ENCODE peak calls at places on chromosomes 5 and 9, in nine cellular contexts. One of them, this sample, is unnamed.

GRCh38 chr5:178246736-178247135 is 14.1 kb upstream of the PHYKPL start:
- DNase-seq in nephron progenitor cell: no peak
- DNase-seq in progenitor cell of endocrine pancreas: no peak
- DNase-seq in lower lobe of right lung: no peak
- DNase-seq in A549: no peak
- DNase-seq in stomach: no peak
- DNase-seq in brain microvascular endothelial cell: no peak
- DNase-seq in bronchial epithelial cell: no peak
- DNase-seq in ovary: no peak
- DNase-seq in this sample: no peak

GRCh38 chr5:55159763-55160492 is at the start of gene GPX8:
- DNase-seq in nephron progenitor cell: peak
- DNase-seq in progenitor cell of endocrine pancreas: no peak
- DNase-seq in lower lobe of right lung: no peak
- DNase-seq in A549: peak
- DNase-seq in stomach: no peak
- DNase-seq in brain microvascular endothelial cell: peak
- DNase-seq in bronchial epithelial cell: peak
- DNase-seq in ovary: no peak
- DNase-seq in this sample: no peak

GRCh38 chr9:36855443-36856315 is 178.4 kb downstream of the PAX5 start:
- DNase-seq in nephron progenitor cell: peak
- DNase-seq in progenitor cell of endocrine pancreas: peak
- DNase-seq in lower lobe of right lung: no peak
- DNase-seq in A549: peak
- DNase-seq in stomach: no peak
- DNase-seq in brain microvascular endothelial cell: no peak
- DNase-seq in bronchial epithelial cell: peak
- DNase-seq in ovary: no peak
- DNase-seq in this sample: peak

GRCh38 chr5:179215576-179215975 is 129.7 kb downstream of the ADAMTS2 start:
- DNase-seq in nephron progenitor cell: no peak
- DNase-seq in progenitor cell of endocrine pancreas: no peak
- DNase-seq in lower lobe of right lung: no peak
- DNase-seq in A549: no peak
- DNase-seq in stomach: no peak
- DNase-seq in brain microvascular endothelial cell: no peak
- DNase-seq in bronchial epithelial cell: no peak
- DNase-seq in ovary: no peak
- DNase-seq in this sample: no peak

GRCh38 chr5:58735637-58736036 is 152.8 kb downstream of the RAB3C start:
- DNase-seq in nephron progenitor cell: no peak
- DNase-seq in progenitor cell of endocrine pancreas: no peak
- DNase-seq in lower lobe of right lung: no peak
- DNase-seq in A549: no peak
- DNase-seq in stomach: no peak
- DNase-seq in brain microvascular endothelial cell: no peak
- DNase-seq in bronchial epithelial cell: no peak
- DNase-seq in ovary: no peak
- DNase-seq in this sample: no peak

GRCh38 chr5:131959906-131960305 is 14.4 kb upstream of the MEIKIN start:
- DNase-seq in nephron progenitor cell: no peak
- DNase-seq in progenitor cell of endocrine pancreas: no peak
- DNase-seq in lower lobe of right lung: no peak
- DNase-seq in A549: no peak
- DNase-seq in stomach: no peak
- DNase-seq in brain microvascular endothelial cell: no peak
- DNase-seq in bronchial epithelial cell: peak
- DNase-seq in ovary: no peak
- DNase-seq in this sample: no peak

GRCh38 chr5:130687085-130687733 is 477.8 kb downstream of the HINT1 start:
- DNase-seq in nephron progenitor cell: no peak
- DNase-seq in progenitor cell of endocrine pancreas: no peak
- DNase-seq in lower lobe of right lung: no peak
- DNase-seq in A549: no peak
- DNase-seq in stomach: no peak
- DNase-seq in brain microvascular endothelial cell: no peak
- DNase-seq in bronchial epithelial cell: no peak
- DNase-seq in ovary: no peak
- DNase-seq in this sample: no peak

GRCh38 chr9:99445920-99446319 is 223.8 kb downstream of the SEC61B start:
- DNase-seq in nephron progenitor cell: no peak
- DNase-seq in progenitor cell of endocrine pancreas: no peak
- DNase-seq in lower lobe of right lung: no peak
- DNase-seq in A549: no peak
- DNase-seq in stomach: no peak
- DNase-seq in brain microvascular endothelial cell: no peak
- DNase-seq in bronchial epithelial cell: peak
- DNase-seq in ovary: no peak
- DNase-seq in this sample: no peak

GRCh38 chr9:86893811-86894490 is 53.4 kb downstream of the GAS1 start:
- DNase-seq in nephron progenitor cell: no peak
- DNase-seq in progenitor cell of endocrine pancreas: no peak
- DNase-seq in lower lobe of right lung: no peak
- DNase-seq in A549: no peak
- DNase-seq in stomach: no peak
- DNase-seq in brain microvascular endothelial cell: no peak
- DNase-seq in bronchial epithelial cell: no peak
- DNase-seq in ovary: no peak
- DNase-seq in this sample: no peak

GRCh38 chr5:53253421-53253871 is 143.9 kb upstream of the MOCS2 start:
- DNase-seq in nephron progenitor cell: no peak
- DNase-seq in progenitor cell of endocrine pancreas: no peak
- DNase-seq in lower lobe of right lung: no peak
- DNase-seq in A549: no peak
- DNase-seq in stomach: no peak
- DNase-seq in brain microvascular endothelial cell: peak
- DNase-seq in bronchial epithelial cell: peak
- DNase-seq in ovary: no peak
- DNase-seq in this sample: no peak

DNA sequence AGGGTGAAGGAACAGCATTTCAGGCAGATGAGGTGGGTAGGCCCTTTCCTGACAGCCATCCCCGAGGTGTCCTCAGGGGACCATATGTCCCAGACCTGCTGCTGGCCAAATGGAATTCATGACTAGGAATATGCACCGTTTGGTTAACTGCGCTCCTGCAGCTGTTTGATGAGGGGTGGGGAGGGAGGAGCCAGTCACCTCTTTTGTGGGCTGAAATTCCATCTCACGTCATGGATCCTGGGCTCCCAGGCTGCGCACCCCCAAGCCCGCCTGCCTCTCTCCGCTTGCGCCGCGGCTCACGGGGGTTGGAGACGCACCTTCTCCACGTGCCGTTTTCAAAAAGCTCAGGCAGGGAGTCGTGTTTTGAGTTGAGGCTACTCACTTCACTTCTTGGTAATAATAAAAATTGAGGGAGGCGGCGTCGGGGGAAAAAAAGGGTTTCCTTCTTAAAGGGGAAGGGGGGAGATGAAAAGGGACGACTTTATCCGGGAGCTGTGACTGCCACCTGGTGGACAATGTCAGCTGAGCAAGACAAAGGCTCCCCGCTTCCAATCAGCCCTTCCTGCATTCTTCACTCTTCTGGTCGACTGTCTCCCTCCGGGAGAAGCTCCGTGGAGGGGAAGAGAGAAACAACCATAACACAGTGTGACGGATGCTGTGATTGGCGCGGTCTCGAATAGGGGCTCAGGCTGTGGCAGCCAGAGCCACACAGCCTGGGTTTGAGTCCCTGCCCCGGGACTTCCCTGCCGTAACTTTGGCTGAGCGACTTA is 15.9 kb upstream of the C5orf47 start:
- DNase-seq in nephron progenitor cell: peak
- DNase-seq in progenitor cell of endocrine pancreas: peak
- DNase-seq in lower lobe of right lung: peak
- DNase-seq in A549: peak
- DNase-seq in stomach: peak
- DNase-seq in brain microvascular endothelial cell: peak
- DNase-seq in bronchial epithelial cell: peak
- DNase-seq in ovary: peak
- DNase-seq in this sample: peak
- TF ChIP-seq CTCF in nephron progenitor cell: peak
- TF ChIP-seq CTCF in progenitor cell of endocrine pancreas: peak
- TF ChIP-seq CTCF in lower lobe of right lung: peak
- TF ChIP-seq CTCF in A549: peak
- TF ChIP-seq CTCF in stomach: no peak
- TF ChIP-seq CTCF in brain microvascular endothelial cell: peak
- TF ChIP-seq CTCF in bronchial epithelial cell: peak
- TF ChIP-seq CTCF in ovary: peak
- TF ChIP-seq CTCF in this sample: peak

DNA sequence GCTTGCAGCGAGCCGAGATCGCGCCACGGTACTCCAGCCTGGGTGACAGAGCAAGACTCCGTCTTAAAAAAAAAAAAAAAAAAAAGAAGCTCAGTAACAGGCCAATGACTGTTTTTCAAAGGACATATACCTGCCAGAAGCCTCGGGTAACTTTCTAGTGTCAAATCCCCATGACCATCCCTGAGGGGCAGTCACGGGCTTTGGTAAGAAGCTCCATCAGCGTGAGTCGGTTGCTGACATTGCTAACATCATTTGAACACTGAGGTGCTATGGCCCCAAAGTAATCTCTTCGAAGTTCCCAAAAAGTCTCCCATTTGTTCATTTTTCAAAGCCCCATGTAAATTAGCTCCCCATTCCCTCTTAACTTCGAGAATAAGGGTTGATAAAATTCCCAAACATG is 11.6 kb downstream of the NAIP start:
- DNase-seq in nephron progenitor cell: no peak
- DNase-seq in progenitor cell of endocrine pancreas: no peak
- DNase-seq in lower lobe of right lung: no peak
- DNase-seq in A549: peak
- DNase-seq in stomach: no peak
- DNase-seq in brain microvascular endothelial cell: no peak
- DNase-seq in bronchial epithelial cell: no peak
- DNase-seq in ovary: no peak
- DNase-seq in this sample: no peak
- TF ChIP-seq CTCF in nephron progenitor cell: no peak
- TF ChIP-seq CTCF in progenitor cell of endocrine pancreas: no peak
- TF ChIP-seq CTCF in lower lobe of right lung: no peak
- TF ChIP-seq CTCF in A549: no peak
- TF ChIP-seq CTCF in stomach: no peak
- TF ChIP-seq CTCF in brain microvascular endothelial cell: no peak
- TF ChIP-seq CTCF in bronchial epithelial cell: no peak
- TF ChIP-seq CTCF in ovary: no peak
- TF ChIP-seq CTCF in this sample: no peak

DNA sequence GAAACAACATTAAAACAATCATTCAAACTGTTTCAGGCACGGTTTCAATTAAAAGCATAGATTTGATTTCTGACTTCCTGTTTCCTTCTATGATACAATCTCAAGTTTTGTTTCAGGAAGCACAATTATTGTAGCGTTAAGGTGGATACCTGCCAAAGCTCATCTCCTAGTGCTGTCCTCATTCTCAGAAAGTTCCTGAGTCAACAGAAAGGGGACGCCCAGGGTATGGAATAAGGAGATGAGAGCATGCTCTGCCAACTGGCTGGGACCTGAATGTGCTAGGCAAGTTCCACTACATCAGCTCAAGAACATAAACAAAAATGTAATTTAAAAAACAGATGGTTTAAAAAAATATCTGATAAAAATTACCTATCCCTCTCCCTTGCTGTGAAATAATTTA is 2.1 kb upstream of the TRIM14 start:
- DNase-seq in nephron progenitor cell: no peak
- DNase-seq in progenitor cell of endocrine pancreas: no peak
- DNase-seq in lower lobe of right lung: no peak
- DNase-seq in A549: peak
- DNase-seq in stomach: no peak
- DNase-seq in brain microvascular endothelial cell: no peak
- DNase-seq in bronchial epithelial cell: peak
- DNase-seq in ovary: no peak
- DNase-seq in this sample: no peak
- TF ChIP-seq CTCF in nephron progenitor cell: no peak
- TF ChIP-seq CTCF in progenitor cell of endocrine pancreas: no peak
- TF ChIP-seq CTCF in lower lobe of right lung: no peak
- TF ChIP-seq CTCF in A549: no peak
- TF ChIP-seq CTCF in stomach: no peak
- TF ChIP-seq CTCF in brain microvascular endothelial cell: no peak
- TF ChIP-seq CTCF in bronchial epithelial cell: peak
- TF ChIP-seq CTCF in ovary: no peak
- TF ChIP-seq CTCF in this sample: no peak

GRCh38 chr9:15512889-15513288 is 2.1 kb upstream of the PSIP1 start:
- DNase-seq in nephron progenitor cell: no peak
- DNase-seq in progenitor cell of endocrine pancreas: no peak
- DNase-seq in lower lobe of right lung: no peak
- DNase-seq in A549: no peak
- DNase-seq in stomach: no peak
- DNase-seq in brain microvascular endothelial cell: no peak
- DNase-seq in bronchial epithelial cell: no peak
- DNase-seq in ovary: no peak
- DNase-seq in this sample: no peak

GRCh38 chr9:15513335-15513734 is 2.6 kb upstream of the PSIP1 start:
- DNase-seq in nephron progenitor cell: no peak
- DNase-seq in progenitor cell of endocrine pancreas: no peak
- DNase-seq in lower lobe of right lung: no peak
- DNase-seq in A549: peak
- DNase-seq in stomach: no peak
- DNase-seq in brain microvascular endothelial cell: no peak
- DNase-seq in bronchial epithelial cell: no peak
- DNase-seq in ovary: no peak
- DNase-seq in this sample: no peak

GRCh38 chr9:15509931-15510788 is 610 bp downstream of the PSIP1 start:
- DNase-seq in nephron progenitor cell: no peak
- DNase-seq in progenitor cell of endocrine pancreas: peak
- DNase-seq in lower lobe of right lung: peak
- DNase-seq in A549: peak
- DNase-seq in stomach: peak
- DNase-seq in brain microvascular endothelial cell: peak
- DNase-seq in bronchial epithelial cell: no peak
- DNase-seq in ovary: peak
- DNase-seq in this sample: peak

GRCh38 chr9:15512204-15512603 is 1.4 kb upstream of the PSIP1 start:
- DNase-seq in nephron progenitor cell: no peak
- DNase-seq in progenitor cell of endocrine pancreas: no peak
- DNase-seq in lower lobe of right lung: no peak
- DNase-seq in A549: no peak
- DNase-seq in stomach: no peak
- DNase-seq in brain microvascular endothelial cell: no peak
- DNase-seq in bronchial epithelial cell: no peak
- DNase-seq in ovary: no peak
- DNase-seq in this sample: no peak

DNA sequence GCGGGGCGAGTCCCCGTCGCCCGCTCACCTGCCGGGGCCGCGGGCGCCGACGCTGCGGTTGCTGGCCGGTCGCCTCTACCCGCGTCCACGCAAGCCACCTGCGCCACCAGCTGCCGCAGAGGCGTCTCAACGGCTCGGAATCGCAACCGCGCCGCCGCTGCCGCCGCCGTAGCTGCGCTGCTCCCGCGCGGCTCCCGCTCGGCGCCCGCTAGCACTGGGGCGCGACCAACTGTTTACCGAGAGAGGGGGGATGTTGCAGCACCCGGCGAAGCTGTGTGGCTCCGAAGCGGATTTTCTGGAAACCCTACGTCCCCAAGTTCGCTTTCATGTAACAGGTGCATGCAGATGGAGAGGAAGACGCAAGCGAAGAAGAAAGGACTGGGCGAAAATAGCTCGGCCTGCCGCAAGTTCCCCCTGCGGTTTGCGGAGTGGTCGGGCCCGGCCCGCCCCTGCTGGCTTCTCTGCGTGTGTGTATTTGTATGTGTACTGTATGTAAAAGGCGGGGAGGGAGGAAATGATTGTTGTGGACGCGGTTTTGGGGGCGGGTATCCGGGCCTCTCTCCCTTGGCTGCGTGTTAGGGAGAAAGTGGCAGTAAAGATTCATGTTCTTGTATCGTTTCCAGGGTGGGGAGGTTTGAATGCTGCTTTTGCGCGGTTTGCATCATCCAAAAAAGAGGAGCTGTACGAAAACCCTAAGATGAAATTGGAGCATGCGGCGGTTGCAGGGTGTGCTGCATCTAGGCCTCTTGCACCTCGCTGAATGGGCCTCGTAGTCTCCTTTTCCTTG is at the start of gene PSIP1:
- DNase-seq in nephron progenitor cell: peak
- DNase-seq in progenitor cell of endocrine pancreas: peak
- DNase-seq in lower lobe of right lung: peak
- DNase-seq in A549: peak
- DNase-seq in stomach: peak
- DNase-seq in brain microvascular endothelial cell: peak
- DNase-seq in bronchial epithelial cell: peak
- DNase-seq in ovary: peak
- DNase-seq in this sample: peak
- TF ChIP-seq CTCF in nephron progenitor cell: no peak
- TF ChIP-seq CTCF in progenitor cell of endocrine pancreas: no peak
- TF ChIP-seq CTCF in lower lobe of right lung: peak
- TF ChIP-seq CTCF in A549: no peak
- TF ChIP-seq CTCF in stomach: no peak
- TF ChIP-seq CTCF in brain microvascular endothelial cell: peak
- TF ChIP-seq CTCF in bronchial epithelial cell: no peak
- TF ChIP-seq CTCF in ovary: no peak
- TF ChIP-seq CTCF in this sample: no peak